ENCODE peak calls at places on chromosome 21, in nine cellular contexts. R is activated T-helper 2 cell treated with anti-CD3 and anti-CD28 coated beads, Interferon-gamma antibody, Interleukin-2, Interleukin-4, amounts not matched to agents 10 μg/mL and 5 μg/mL and 100 μg/mL, durations not matched to agents 14 hours and 24 hours and 36 hours; C is stimulated activated CD4-positive, alpha-beta T cell treated with anti-CD3 and anti-CD28 coated beads, Interleukin-12 subunit alpha, Interleukin-12 subunit beta, amount 100 ng/mL, for 48 hours; M is activated T-helper 1 cell treated with Interleukin-2 at 50 U/mL for 16 hours; Q is CD8-positive, alpha-beta memory T cell; P is T-cell; A is EL; G is HT1080; N is pancreas. S is an unnamed sample.

GRCh38 chr21:27764056-27764455 is 797.2 kb upstream of the ADAMTS5 start:
- DNase-seq in P (no peak), M (no peak), C (no peak), R (no peak), G (no peak), N (no peak), A (no peak), Q (no peak), S (no peak)

GRCh38 chr21:36005879-36006400 is 54.4 kb downstream of the SETD4 start:
- DNase-seq in A (no peak), M (no peak), P (no peak), N (no peak), Q (no peak), R (no peak), G (no peak), C (no peak), S (no peak)

GRCh38 chr21:38533887-38534286 is 35.6 kb upstream of the ERG start:
- DNase-seq in R (no peak), Q (no peak), M (no peak), N (no peak), C (no peak), P (no peak), G (no peak), A (no peak), S (no peak)

GRCh38 chr21:41419921-41420862 is 5.8 kb upstream of the MX1 start:
- DNase-seq in A (peak), M (peak), R (peak), Q (peak), C (no peak), P (peak), N (peak), G (peak), S (peak)

GRCh38 chr21:42523211-42523610 is 9.6 kb downstream of the SLC37A1 start:
- DNase-seq in G (no peak), Q (no peak), R (no peak), N (no peak), A (no peak), M (no peak), C (no peak), P (no peak), S (no peak)

GRCh38 chr21:39215078-39215477 is 31.8 kb upstream of the PSMG1 start:
- DNase-seq in Q (no peak), M (no peak), A (no peak), R (no peak), G (no peak), C (no peak), N (no peak), P (no peak), S (no peak)

GRCh38 chr21:42311816-42312625 is 3.2 kb downstream of the TFF3 start:
- DNase-seq in P (no peak), A (no peak), Q (no peak), M (no peak), C (no peak), N (peak), G (no peak), R (no peak), S (no peak)

GRCh38 chr21:21722736-21723135 is 724.5 kb downstream of the NCAM2 start:
- DNase-seq in M (no peak), C (no peak), P (no peak), N (no peak), G (no peak), A (no peak), R (no peak), Q (no peak), S (no peak)

GRCh38 chr21:45971487-45972352 is 9.8 kb upstream of the COL6A1 start:
- DNase-seq in N (no peak), G (no peak), Q (no peak), C (no peak), P (no peak), M (no peak), A (peak), R (no peak), S (peak)

GRCh38 chr21:37564341-37564923 is 197.9 kb downstream of the DYRK1A start:
- DNase-seq in N (peak), C (peak), P (peak), R (peak), M (peak), A (peak), Q (peak), G (peak), S (peak)

GRCh38 chr21:35136586-35137254 is 87.6 kb upstream of the RUNX1 start:
- DNase-seq in G (peak), A (peak), C (no peak), Q (no peak), N (peak), P (no peak), R (no peak), M (no peak), S (peak)

GRCh38 chr21:43727571-43728466 is 8.9 kb downstream of the PDXK start:
- DNase-seq in N (no peak), C (no peak), Q (no peak), G (no peak), R (no peak), P (no peak), M (no peak), A (peak), S (peak)

GRCh38 chr21:35202431-35202830 is 153.3 kb upstream of the RUNX1 start:
- DNase-seq in Q (no peak), R (no peak), C (no peak), P (no peak), A (peak), M (no peak), N (no peak), G (peak), S (no peak)

GRCh38 chr21:34768326-34768725 is 99.5 kb downstream of the CLIC6 start:
- DNase-seq in C (no peak), M (no peak), P (no peak), Q (no peak), G (no peak), R (no peak), N (no peak), A (no peak), S (no peak)

GRCh38 chr21:26032263-26032662 is 138.3 kb downstream of the APP start:
- DNase-seq in Q (no peak), A (no peak), P (no peak), M (no peak), G (peak), R (no peak), C (no peak), N (no peak), S (peak)